ENCODE peak calls at places on chromosomes 1 and 21, in six cellular contexts. One of them, this sample, is unnamed.
A peak's percentile ranks its signal among the peaks of the same experiment; 100 is the strongest.

GRCh38 chr1:152873495-152873894 is 4.6 kb upstream of the SMCP start:
- DNase-seq in lung: no peak
- DNase-seq in AG09309: no peak
- DNase-seq in Right ventricle myocardium inferior: no peak
- DNase-seq in HS-27A: no peak
- DNase-seq in transverse colon: no peak
- DNase-seq in this sample: no peak

GRCh38 chr21:15667010-15667409 is 62.8 kb upstream of the USP25 start:
- DNase-seq in lung: no peak
- DNase-seq in AG09309: peak; percentile 13
- DNase-seq in Right ventricle myocardium inferior: no peak
- DNase-seq in HS-27A: no peak
- DNase-seq in transverse colon: no peak
- DNase-seq in this sample: no peak

GRCh38 chr1:93844262-93845045 is 34.6 kb downstream of the DNTTIP2 start:
- DNase-seq in lung: peak; percentile 46
- DNase-seq in AG09309: no peak
- DNase-seq in Right ventricle myocardium inferior: no peak
- DNase-seq in HS-27A: peak; percentile 64
- DNase-seq in transverse colon: peak; percentile 40
- DNase-seq in this sample: peak; percentile 73

GRCh38 chr1:52140633-52141512 is 1.0 kb upstream of the ZFYVE9 start:
- DNase-seq in lung: no peak
- DNase-seq in AG09309: no peak
- DNase-seq in Right ventricle myocardium inferior: no peak
- DNase-seq in HS-27A: no peak
- DNase-seq in transverse colon: no peak
- DNase-seq in this sample: no peak

GRCh38 chr21:43654806-43655489 is 4.3 kb downstream of the HSF2BP start:
- DNase-seq in lung: no peak
- DNase-seq in AG09309: peak; percentile 7
- DNase-seq in Right ventricle myocardium inferior: no peak
- DNase-seq in HS-27A: no peak
- DNase-seq in transverse colon: no peak
- DNase-seq in this sample: no peak

GRCh38 chr1:38418195-38419030 is 371.8 kb upstream of the POU3F1 start:
- DNase-seq in lung: no peak
- DNase-seq in AG09309: no peak
- DNase-seq in Right ventricle myocardium inferior: no peak
- DNase-seq in HS-27A: no peak
- DNase-seq in transverse colon: no peak
- DNase-seq in this sample: no peak

GRCh38 chr1:100799548-100799947 is 80.0 kb downstream of the VCAM1 start:
- DNase-seq in lung: no peak
- DNase-seq in AG09309: no peak
- DNase-seq in Right ventricle myocardium inferior: no peak
- DNase-seq in HS-27A: no peak
- DNase-seq in transverse colon: no peak
- DNase-seq in this sample: no peak

GRCh38 chr1:103309761-103310160 is 201.4 kb upstream of the COL11A1 start:
- DNase-seq in lung: no peak
- DNase-seq in AG09309: no peak
- DNase-seq in Right ventricle myocardium inferior: no peak
- DNase-seq in HS-27A: no peak
- DNase-seq in transverse colon: no peak
- DNase-seq in this sample: no peak

GRCh38 chr1:17128361-17128760 is 9.1 kb upstream of the PADI2 start:
- DNase-seq in lung: no peak
- DNase-seq in AG09309: peak; percentile 98
- DNase-seq in Right ventricle myocardium inferior: no peak
- DNase-seq in HS-27A: peak; percentile 98
- DNase-seq in transverse colon: no peak
- DNase-seq in this sample: peak; percentile 49

GRCh38 chr1:203669739-203670138 is 43.1 kb downstream of the ATP2B4 start:
- DNase-seq in lung: no peak
- DNase-seq in AG09309: no peak
- DNase-seq in Right ventricle myocardium inferior: no peak
- DNase-seq in HS-27A: no peak
- DNase-seq in transverse colon: no peak
- DNase-seq in this sample: no peak

GRCh38 chr1:214928574-214928973 is 154.0 kb upstream of the KCNK2 start:
- DNase-seq in lung: no peak
- DNase-seq in AG09309: no peak
- DNase-seq in Right ventricle myocardium inferior: no peak
- DNase-seq in HS-27A: no peak
- DNase-seq in transverse colon: no peak
- DNase-seq in this sample: no peak

GRCh38 chr1:117098287-117098890 is 23.2 kb downstream of the TRIM45 start:
- DNase-seq in lung: no peak
- DNase-seq in AG09309: no peak
- DNase-seq in Right ventricle myocardium inferior: no peak
- DNase-seq in HS-27A: no peak
- DNase-seq in transverse colon: no peak
- DNase-seq in this sample: no peak

GRCh38 chr1:21666572-21667320 is 2.4 kb downstream of the RAP1GAP start:
- DNase-seq in lung: no peak
- DNase-seq in AG09309: no peak
- DNase-seq in Right ventricle myocardium inferior: no peak
- DNase-seq in HS-27A: no peak
- DNase-seq in transverse colon: no peak
- DNase-seq in this sample: no peak

GRCh38 chr1:27598902-27599528 is 4.9 kb downstream of the AHDC1 start:
- DNase-seq in lung: peak; percentile 43
- DNase-seq in AG09309: no peak
- DNase-seq in Right ventricle myocardium inferior: no peak
- DNase-seq in HS-27A: no peak
- DNase-seq in transverse colon: peak; percentile 48
- DNase-seq in this sample: no peak

GRCh38 chr1:98197356-98197755 is 276.5 kb upstream of the DPYD start:
- DNase-seq in lung: no peak
- DNase-seq in AG09309: no peak
- DNase-seq in Right ventricle myocardium inferior: no peak
- DNase-seq in HS-27A: no peak
- DNase-seq in transverse colon: no peak
- DNase-seq in this sample: no peak

GRCh38 chr21:25462517-25462971 is 144.7 kb downstream of the MRPL39 start:
- DNase-seq in lung: no peak
- DNase-seq in AG09309: no peak
- DNase-seq in Right ventricle myocardium inferior: no peak
- DNase-seq in HS-27A: no peak
- DNase-seq in transverse colon: no peak
- DNase-seq in this sample: no peak

GRCh38 chr1:218521414-218522169 is 176.5 kb downstream of the TGFB2 start:
- DNase-seq in lung: peak; percentile 64
- DNase-seq in AG09309: no peak
- DNase-seq in Right ventricle myocardium inferior: no peak
- DNase-seq in HS-27A: no peak
- DNase-seq in transverse colon: peak; percentile 48
- DNase-seq in this sample: peak; percentile 65

GRCh38 chr1:47508900-47509488 is 71.2 kb downstream of the FOXD2 start:
- DNase-seq in lung: no peak
- DNase-seq in AG09309: peak; percentile 2
- DNase-seq in Right ventricle myocardium inferior: no peak
- DNase-seq in HS-27A: no peak
- DNase-seq in transverse colon: peak; percentile 68
- DNase-seq in this sample: peak; percentile 37

GRCh38 chr1:155466996-155467395 is 95.6 kb downstream of the ASH1L start:
- DNase-seq in lung: no peak
- DNase-seq in AG09309: no peak
- DNase-seq in Right ventricle myocardium inferior: no peak
- DNase-seq in HS-27A: peak; percentile 48
- DNase-seq in transverse colon: no peak
- DNase-seq in this sample: no peak

GRCh38 chr1:230307213-230307612 is 118.9 kb downstream of the PGBD5 start:
- DNase-seq in lung: no peak
- DNase-seq in AG09309: no peak
- DNase-seq in Right ventricle myocardium inferior: no peak
- DNase-seq in HS-27A: no peak
- DNase-seq in transverse colon: no peak
- DNase-seq in this sample: no peak

GRCh38 chr1:101463195-101463594 is 226.4 kb downstream of the S1PR1 start:
- DNase-seq in lung: no peak
- DNase-seq in AG09309: no peak
- DNase-seq in Right ventricle myocardium inferior: no peak
- DNase-seq in HS-27A: no peak
- DNase-seq in transverse colon: no peak
- DNase-seq in this sample: no peak

GRCh38 chr1:89085781-89086180 is 20.8 kb upstream of the GBP1 start:
- DNase-seq in lung: no peak
- DNase-seq in AG09309: no peak
- DNase-seq in Right ventricle myocardium inferior: no peak
- DNase-seq in HS-27A: no peak
- DNase-seq in transverse colon: peak; percentile 20
- DNase-seq in this sample: no peak

GRCh38 chr1:231934797-231935196 is 308.2 kb downstream of the DISC1 start:
- DNase-seq in lung: no peak
- DNase-seq in AG09309: no peak
- DNase-seq in Right ventricle myocardium inferior: no peak
- DNase-seq in HS-27A: no peak
- DNase-seq in transverse colon: no peak
- DNase-seq in this sample: no peak

GRCh38 chr1:12627308-12627707 is 9.3 kb upstream of the DHRS3 start:
- DNase-seq in lung: no peak
- DNase-seq in AG09309: no peak
- DNase-seq in Right ventricle myocardium inferior: no peak
- DNase-seq in HS-27A: no peak
- DNase-seq in transverse colon: no peak
- DNase-seq in this sample: no peak

This sample was measured in iPS-NIHi11.